ENCODE peak calls at places on chromosomes 13 and 19, in nine cellular contexts. One of them, this sample, is unnamed.

GRCh38 chr19:54463531-54464043 is at the start of gene LENG9:
- DNase-seq in astrocyte of the spinal cord: peak; percentile 99
- DNase-seq in GM04503: peak; percentile 78
- DNase-seq in hippocampal formation: peak; percentile 94
- DNase-seq in effector CD4-positive, alpha-beta T cell: peak; percentile 89
- DNase-seq in activated CD8-positive, alpha-beta memory T cell treated with anti-CD3 and anti-CD28 coated beads for 1 hour: peak; percentile 82
- DNase-seq in activated CD4-positive, CD25-positive, alpha-beta regulatory T cell treated with anti-CD3 and anti-CD28 coated beads, Interleukin-2, amount 50 U/mL, for 72 hours: peak; percentile 92
- DNase-seq in HFFc6: peak; percentile 97
- DNase-seq in T-cell: peak; percentile 95
- DNase-seq in this sample: peak; percentile 98

GRCh38 chr13:30984620-30985019 is 52.2 kb downstream of the TEX26 start:
- DNase-seq in astrocyte of the spinal cord: no peak
- DNase-seq in GM04503: no peak
- DNase-seq in hippocampal formation: no peak
- DNase-seq in effector CD4-positive, alpha-beta T cell: no peak
- DNase-seq in activated CD8-positive, alpha-beta memory T cell treated with anti-CD3 and anti-CD28 coated beads for 1 hour: no peak
- DNase-seq in activated CD4-positive, CD25-positive, alpha-beta regulatory T cell treated with anti-CD3 and anti-CD28 coated beads, Interleukin-2, amount 50 U/mL, for 72 hours: no peak
- DNase-seq in HFFc6: no peak
- DNase-seq in T-cell: no peak
- DNase-seq in this sample: no peak

GRCh38 chr13:100039740-100040139 is 49.2 kb upstream of the PCCA start:
- DNase-seq in astrocyte of the spinal cord: peak; percentile 14
- DNase-seq in GM04503: no peak
- DNase-seq in hippocampal formation: no peak
- DNase-seq in effector CD4-positive, alpha-beta T cell: no peak
- DNase-seq in activated CD8-positive, alpha-beta memory T cell treated with anti-CD3 and anti-CD28 coated beads for 1 hour: no peak
- DNase-seq in activated CD4-positive, CD25-positive, alpha-beta regulatory T cell treated with anti-CD3 and anti-CD28 coated beads, Interleukin-2, amount 50 U/mL, for 72 hours: no peak
- DNase-seq in HFFc6: peak; percentile 3
- DNase-seq in T-cell: no peak
- DNase-seq in this sample: no peak

GRCh38 chr19:36605839-36606478 is 846 bp downstream of the ZNF382 start:
- DNase-seq in astrocyte of the spinal cord: no peak
- DNase-seq in GM04503: peak; percentile 13
- DNase-seq in hippocampal formation: no peak
- DNase-seq in effector CD4-positive, alpha-beta T cell: no peak
- DNase-seq in activated CD8-positive, alpha-beta memory T cell treated with anti-CD3 and anti-CD28 coated beads for 1 hour: no peak
- DNase-seq in activated CD4-positive, CD25-positive, alpha-beta regulatory T cell treated with anti-CD3 and anti-CD28 coated beads, Interleukin-2, amount 50 U/mL, for 72 hours: no peak
- DNase-seq in HFFc6: no peak
- DNase-seq in T-cell: no peak
- DNase-seq in this sample: no peak

GRCh38 chr13:61275251-61275650 is 140.4 kb downstream of the PCDH20 start:
- DNase-seq in astrocyte of the spinal cord: no peak
- DNase-seq in GM04503: no peak
- DNase-seq in hippocampal formation: no peak
- DNase-seq in effector CD4-positive, alpha-beta T cell: no peak
- DNase-seq in activated CD8-positive, alpha-beta memory T cell treated with anti-CD3 and anti-CD28 coated beads for 1 hour: no peak
- DNase-seq in activated CD4-positive, CD25-positive, alpha-beta regulatory T cell treated with anti-CD3 and anti-CD28 coated beads, Interleukin-2, amount 50 U/mL, for 72 hours: no peak
- DNase-seq in HFFc6: no peak
- DNase-seq in T-cell: no peak
- DNase-seq in this sample: no peak

GRCh38 chr13:108082481-108082880 is 132.9 kb downstream of the LIG4 start:
- DNase-seq in astrocyte of the spinal cord: no peak
- DNase-seq in GM04503: no peak
- DNase-seq in hippocampal formation: no peak
- DNase-seq in effector CD4-positive, alpha-beta T cell: no peak
- DNase-seq in activated CD8-positive, alpha-beta memory T cell treated with anti-CD3 and anti-CD28 coated beads for 1 hour: no peak
- DNase-seq in activated CD4-positive, CD25-positive, alpha-beta regulatory T cell treated with anti-CD3 and anti-CD28 coated beads, Interleukin-2, amount 50 U/mL, for 72 hours: no peak
- DNase-seq in HFFc6: no peak
- DNase-seq in T-cell: no peak
- DNase-seq in this sample: no peak

GRCh38 chr13:26503826-26504594 is 53.5 kb upstream of the WASF3 start:
- DNase-seq in astrocyte of the spinal cord: no peak
- DNase-seq in GM04503: no peak
- DNase-seq in hippocampal formation: no peak
- DNase-seq in effector CD4-positive, alpha-beta T cell: no peak
- DNase-seq in activated CD8-positive, alpha-beta memory T cell treated with anti-CD3 and anti-CD28 coated beads for 1 hour: no peak
- DNase-seq in activated CD4-positive, CD25-positive, alpha-beta regulatory T cell treated with anti-CD3 and anti-CD28 coated beads, Interleukin-2, amount 50 U/mL, for 72 hours: no peak
- DNase-seq in HFFc6: no peak
- DNase-seq in T-cell: no peak
- DNase-seq in this sample: no peak

GRCh38 chr19:40219721-40220276 is 1.6 kb upstream of the TTC9B start:
- DNase-seq in astrocyte of the spinal cord: peak; percentile 69
- DNase-seq in GM04503: peak; percentile 11
- DNase-seq in hippocampal formation: no peak
- DNase-seq in effector CD4-positive, alpha-beta T cell: no peak
- DNase-seq in activated CD8-positive, alpha-beta memory T cell treated with anti-CD3 and anti-CD28 coated beads for 1 hour: no peak
- DNase-seq in activated CD4-positive, CD25-positive, alpha-beta regulatory T cell treated with anti-CD3 and anti-CD28 coated beads, Interleukin-2, amount 50 U/mL, for 72 hours: no peak
- DNase-seq in HFFc6: peak; percentile 68
- DNase-seq in T-cell: no peak
- DNase-seq in this sample: no peak

GRCh38 chr13:100128373-100128772 is 39.5 kb downstream of the PCCA start:
- DNase-seq in astrocyte of the spinal cord: peak; percentile 78
- DNase-seq in GM04503: no peak
- DNase-seq in hippocampal formation: no peak
- DNase-seq in effector CD4-positive, alpha-beta T cell: no peak
- DNase-seq in activated CD8-positive, alpha-beta memory T cell treated with anti-CD3 and anti-CD28 coated beads for 1 hour: no peak
- DNase-seq in activated CD4-positive, CD25-positive, alpha-beta regulatory T cell treated with anti-CD3 and anti-CD28 coated beads, Interleukin-2, amount 50 U/mL, for 72 hours: no peak
- DNase-seq in HFFc6: no peak
- DNase-seq in T-cell: no peak
- DNase-seq in this sample: no peak

GRCh38 chr13:33744589-33745369 is 73.2 kb upstream of the RFC3 start:
- DNase-seq in astrocyte of the spinal cord: no peak
- DNase-seq in GM04503: no peak
- DNase-seq in hippocampal formation: no peak
- DNase-seq in effector CD4-positive, alpha-beta T cell: no peak
- DNase-seq in activated CD8-positive, alpha-beta memory T cell treated with anti-CD3 and anti-CD28 coated beads for 1 hour: no peak
- DNase-seq in activated CD4-positive, CD25-positive, alpha-beta regulatory T cell treated with anti-CD3 and anti-CD28 coated beads, Interleukin-2, amount 50 U/mL, for 72 hours: no peak
- DNase-seq in HFFc6: peak; percentile 28
- DNase-seq in T-cell: no peak
- DNase-seq in this sample: peak; percentile 39

GRCh38 chr19:51129716-51130115 is 5.0 kb downstream of the SIGLEC9 start:
- DNase-seq in astrocyte of the spinal cord: no peak
- DNase-seq in GM04503: no peak
- DNase-seq in hippocampal formation: no peak
- DNase-seq in effector CD4-positive, alpha-beta T cell: no peak
- DNase-seq in activated CD8-positive, alpha-beta memory T cell treated with anti-CD3 and anti-CD28 coated beads for 1 hour: no peak
- DNase-seq in activated CD4-positive, CD25-positive, alpha-beta regulatory T cell treated with anti-CD3 and anti-CD28 coated beads, Interleukin-2, amount 50 U/mL, for 72 hours: no peak
- DNase-seq in HFFc6: no peak
- DNase-seq in T-cell: no peak
- DNase-seq in this sample: no peak

GRCh38 chr19:47411101-47411500 is 8.2 kb downstream of the MEIS3 start:
- DNase-seq in astrocyte of the spinal cord: no peak
- DNase-seq in GM04503: no peak
- DNase-seq in hippocampal formation: no peak
- DNase-seq in effector CD4-positive, alpha-beta T cell: no peak
- DNase-seq in activated CD8-positive, alpha-beta memory T cell treated with anti-CD3 and anti-CD28 coated beads for 1 hour: no peak
- DNase-seq in activated CD4-positive, CD25-positive, alpha-beta regulatory T cell treated with anti-CD3 and anti-CD28 coated beads, Interleukin-2, amount 50 U/mL, for 72 hours: no peak
- DNase-seq in HFFc6: no peak
- DNase-seq in T-cell: no peak
- DNase-seq in this sample: no peak

GRCh38 chr19:44542671-44543070 is 13.2 kb upstream of the CEACAM20 start:
- DNase-seq in astrocyte of the spinal cord: no peak
- DNase-seq in GM04503: no peak
- DNase-seq in hippocampal formation: no peak
- DNase-seq in effector CD4-positive, alpha-beta T cell: no peak
- DNase-seq in activated CD8-positive, alpha-beta memory T cell treated with anti-CD3 and anti-CD28 coated beads for 1 hour: no peak
- DNase-seq in activated CD4-positive, CD25-positive, alpha-beta regulatory T cell treated with anti-CD3 and anti-CD28 coated beads, Interleukin-2, amount 50 U/mL, for 72 hours: no peak
- DNase-seq in HFFc6: no peak
- DNase-seq in T-cell: no peak
- DNase-seq in this sample: no peak

GRCh38 chr19:10724573-10725071 is 6.7 kb downstream of the DNM2 start:
- DNase-seq in astrocyte of the spinal cord: no peak
- DNase-seq in GM04503: peak; percentile 30
- DNase-seq in hippocampal formation: no peak
- DNase-seq in effector CD4-positive, alpha-beta T cell: no peak
- DNase-seq in activated CD8-positive, alpha-beta memory T cell treated with anti-CD3 and anti-CD28 coated beads for 1 hour: no peak
- DNase-seq in activated CD4-positive, CD25-positive, alpha-beta regulatory T cell treated with anti-CD3 and anti-CD28 coated beads, Interleukin-2, amount 50 U/mL, for 72 hours: no peak
- DNase-seq in HFFc6: peak; percentile 5
- DNase-seq in T-cell: no peak
- DNase-seq in this sample: no peak

GRCh38 chr13:109610517-109610916 is 175.9 kb downstream of the IRS2 start:
- DNase-seq in astrocyte of the spinal cord: no peak
- DNase-seq in GM04503: no peak
- DNase-seq in hippocampal formation: no peak
- DNase-seq in effector CD4-positive, alpha-beta T cell: peak; percentile 11
- DNase-seq in activated CD8-positive, alpha-beta memory T cell treated with anti-CD3 and anti-CD28 coated beads for 1 hour: peak; percentile 8
- DNase-seq in activated CD4-positive, CD25-positive, alpha-beta regulatory T cell treated with anti-CD3 and anti-CD28 coated beads, Interleukin-2, amount 50 U/mL, for 72 hours: no peak
- DNase-seq in HFFc6: no peak
- DNase-seq in T-cell: peak; percentile 34
- DNase-seq in this sample: no peak

GRCh38 chr19:3366761-3367571 is 583 bp downstream of the NFIC start:
- DNase-seq in astrocyte of the spinal cord: peak; percentile 55
- DNase-seq in GM04503: no peak
- DNase-seq in hippocampal formation: no peak
- DNase-seq in effector CD4-positive, alpha-beta T cell: no peak
- DNase-seq in activated CD8-positive, alpha-beta memory T cell treated with anti-CD3 and anti-CD28 coated beads for 1 hour: no peak
- DNase-seq in activated CD4-positive, CD25-positive, alpha-beta regulatory T cell treated with anti-CD3 and anti-CD28 coated beads, Interleukin-2, amount 50 U/mL, for 72 hours: no peak
- DNase-seq in HFFc6: no peak
- DNase-seq in T-cell: no peak
- DNase-seq in this sample: no peak

GRCh38 chr19:3589949-3590348 is 4.7 kb downstream of the GIPC3 start:
- DNase-seq in astrocyte of the spinal cord: no peak
- DNase-seq in GM04503: no peak
- DNase-seq in hippocampal formation: no peak
- DNase-seq in effector CD4-positive, alpha-beta T cell: no peak
- DNase-seq in activated CD8-positive, alpha-beta memory T cell treated with anti-CD3 and anti-CD28 coated beads for 1 hour: no peak
- DNase-seq in activated CD4-positive, CD25-positive, alpha-beta regulatory T cell treated with anti-CD3 and anti-CD28 coated beads, Interleukin-2, amount 50 U/mL, for 72 hours: no peak
- DNase-seq in HFFc6: no peak
- DNase-seq in T-cell: no peak
- DNase-seq in this sample: no peak

GRCh38 chr19:38848299-38849146 is 1.3 kb downstream of the HNRNPL start:
- DNase-seq in astrocyte of the spinal cord: no peak
- DNase-seq in GM04503: no peak
- DNase-seq in hippocampal formation: no peak
- DNase-seq in effector CD4-positive, alpha-beta T cell: no peak
- DNase-seq in activated CD8-positive, alpha-beta memory T cell treated with anti-CD3 and anti-CD28 coated beads for 1 hour: no peak
- DNase-seq in activated CD4-positive, CD25-positive, alpha-beta regulatory T cell treated with anti-CD3 and anti-CD28 coated beads, Interleukin-2, amount 50 U/mL, for 72 hours: no peak
- DNase-seq in HFFc6: no peak
- DNase-seq in T-cell: no peak
- DNase-seq in this sample: no peak

GRCh38 chr19:3362217-3362907 is 4.0 kb upstream of the NFIC start:
- DNase-seq in astrocyte of the spinal cord: no peak
- DNase-seq in GM04503: no peak
- DNase-seq in hippocampal formation: no peak
- DNase-seq in effector CD4-positive, alpha-beta T cell: no peak
- DNase-seq in activated CD8-positive, alpha-beta memory T cell treated with anti-CD3 and anti-CD28 coated beads for 1 hour: no peak
- DNase-seq in activated CD4-positive, CD25-positive, alpha-beta regulatory T cell treated with anti-CD3 and anti-CD28 coated beads, Interleukin-2, amount 50 U/mL, for 72 hours: no peak
- DNase-seq in HFFc6: no peak
- DNase-seq in T-cell: no peak
- DNase-seq in this sample: no peak

GRCh38 chr19:46716672-46717033 is 261 bp downstream of the PRKD2 start:
- DNase-seq in astrocyte of the spinal cord: no peak
- DNase-seq in GM04503: no peak
- DNase-seq in hippocampal formation: no peak
- DNase-seq in effector CD4-positive, alpha-beta T cell: no peak
- DNase-seq in activated CD8-positive, alpha-beta memory T cell treated with anti-CD3 and anti-CD28 coated beads for 1 hour: no peak
- DNase-seq in activated CD4-positive, CD25-positive, alpha-beta regulatory T cell treated with anti-CD3 and anti-CD28 coated beads, Interleukin-2, amount 50 U/mL, for 72 hours: no peak
- DNase-seq in HFFc6: no peak
- DNase-seq in T-cell: no peak
- DNase-seq in this sample: no peak

GRCh38 chr13:98481511-98481951 is 95.4 kb downstream of the STK24 start:
- DNase-seq in astrocyte of the spinal cord: no peak
- DNase-seq in GM04503: no peak
- DNase-seq in hippocampal formation: no peak
- DNase-seq in effector CD4-positive, alpha-beta T cell: no peak
- DNase-seq in activated CD8-positive, alpha-beta memory T cell treated with anti-CD3 and anti-CD28 coated beads for 1 hour: no peak
- DNase-seq in activated CD4-positive, CD25-positive, alpha-beta regulatory T cell treated with anti-CD3 and anti-CD28 coated beads, Interleukin-2, amount 50 U/mL, for 72 hours: no peak
- DNase-seq in HFFc6: no peak
- DNase-seq in T-cell: no peak
- DNase-seq in this sample: no peak